ENCODE peak calls at places on chromosomes 3 and 15, in nine cellular contexts. A, P, Q, I, T, V, H, R and L are unnamed samples.

GRCh38 chr3:192417012-192417411 is 310.3 kb downstream of the FGF12 start:
- DNase-seq in A (no peak), H (no peak), I (no peak), V (no peak), T (no peak), R (no peak), P (no peak), Q (no peak), L (no peak)

GRCh38 chr15:67781907-67782559 is 43.3 kb upstream of the SKOR1 start:
- DNase-seq in V (no peak), P (no peak), A (no peak), T (no peak), Q (no peak), R (no peak), I (no peak), H (no peak), L (no peak)

GRCh38 chr15:90560229-90560771 is 30.6 kb downstream of the CRTC3 start:
- DNase-seq in V (peak), P (peak), R (peak), H (no peak), A (no peak), T (peak), Q (peak), I (peak), L (no peak)

GRCh38 chr3:163071684-163072083 is 1575.1 kb downstream of the OTOL1 start:
- DNase-seq in Q (peak), A (no peak), T (no peak), H (no peak), V (peak), I (no peak), R (no peak), P (no peak), L (no peak)

GRCh38 chr3:169668957-169669681 is 5.6 kb upstream of the MECOM start:
- DNase-seq in P (peak), R (peak), V (peak), Q (peak), I (peak), T (peak), H (no peak), A (no peak), L (no peak)

GRCh38 chr3:126912027-126912422 is 70.9 kb upstream of the PLXNA1 start:
- DNase-seq in Q (no peak), V (no peak), T (no peak), I (no peak), P (no peak), H (no peak), A (no peak), R (no peak), L (no peak)

GRCh38 chr3:152083058-152083457 is 185.7 kb upstream of the MBNL1 start:
- DNase-seq in Q (no peak), R (no peak), P (no peak), V (no peak), I (no peak), H (no peak), A (no peak), T (no peak), L (no peak)

GRCh38 chr3:180870008-180870733 is 42.3 kb upstream of the FXR1 start:
- DNase-seq in T (peak), Q (peak), R (no peak), V (peak), H (no peak), A (no peak), P (peak), I (peak), L (no peak)

GRCh38 chr3:59678042-59678707 is 628.4 kb upstream of the CFAP20DC start:
- DNase-seq in H (no peak), T (no peak), A (no peak), R (no peak), I (no peak), V (no peak), P (no peak), Q (no peak), L (no peak)

GRCh38 chr3:170372190-170372879 is 14.8 kb downstream of the SKIL start:
- DNase-seq in R (no peak), I (no peak), A (no peak), P (no peak), Q (no peak), T (no peak), V (no peak), H (no peak), L (no peak)

GRCh38 chr3:73365756-73366397 is 258.9 kb downstream of the PDZRN3 start:
- DNase-seq in T (peak), A (no peak), V (peak), Q (peak), P (peak), R (no peak), I (peak), H (no peak), L (peak)

GRCh38 chr3:132180337-132180791 is 136.8 kb upstream of the ACP3 start:
- DNase-seq in I (no peak), P (no peak), T (peak), Q (peak), A (no peak), H (no peak), V (peak), R (peak), L (no peak)

GRCh38 chr3:156666073-156666472 is 8.3 kb upstream of the TIPARP start:
- DNase-seq in T (no peak), R (no peak), P (no peak), I (no peak), H (no peak), A (no peak), Q (no peak), V (no peak), L (no peak)